ENCODE peak calls at places on chromosomes 13 and 19, in five cellular contexts. S, N, W, F and O are unnamed samples.

GRCh38 chr19:54231077-54231931 is 8.5 kb upstream of the LILRB3 start:
- DNase-seq in S (peak), N (peak), W (peak), F (peak), O (peak)

GRCh38 chr13:29676941-29677452 is 81.5 kb upstream of the SLC7A1 start:
- DNase-seq in S (no peak), N (no peak), W (no peak), F (peak), O (no peak)

GRCh38 chr13:33322474-33322827 is 36.9 kb upstream of the STARD13 start:
- DNase-seq in S (no peak), N (no peak), W (peak), F (peak), O (no peak)

GRCh38 chr19:7596191-7596937 is 701 bp downstream of the CAMSAP3 start:
- DNase-seq in S (no peak), N (no peak), W (no peak), F (no peak), O (no peak)

GRCh38 chr13:35994131-35994966 is 136.8 kb downstream of the DCLK1 start:
- DNase-seq in S (no peak), N (no peak), W (peak), F (peak), O (no peak)

GRCh38 chr19:41956621-41957020 is 2.5 kb downstream of the RABAC1 start:
- DNase-seq in S (no peak), N (no peak), W (no peak), F (no peak), O (no peak)

GRCh38 chr19:55165952-55166529 is 372 bp downstream of the DNAAF3 start:
- DNase-seq in S (no peak), N (no peak), W (no peak), F (peak), O (peak)

GRCh38 chr19:41492843-41493242 is 49.9 kb downstream of the ERICH4 start:
- DNase-seq in S (no peak), N (no peak), W (no peak), F (no peak), O (no peak)

GRCh38 chr13:24244802-24245201 is 64.6 kb upstream of the C1QTNF9 start:
- DNase-seq in S (no peak), N (no peak), W (no peak), F (no peak), O (no peak)

GRCh38 chr19:40726279-40726678 is 9.4 kb downstream of the ITPKC start:
- DNase-seq in S (no peak), N (no peak), W (no peak), F (no peak), O (no peak)

GRCh38 chr19:56670961-56671612 is 470 bp downstream of the ZNF835 start:
- DNase-seq in S (no peak), N (no peak), W (no peak), F (peak), O (no peak)

GRCh38 chr13:71624641-71625040 is 242.4 kb downstream of the DACH1 start:
- DNase-seq in S (no peak), N (no peak), W (no peak), F (no peak), O (no peak)

DNA sequence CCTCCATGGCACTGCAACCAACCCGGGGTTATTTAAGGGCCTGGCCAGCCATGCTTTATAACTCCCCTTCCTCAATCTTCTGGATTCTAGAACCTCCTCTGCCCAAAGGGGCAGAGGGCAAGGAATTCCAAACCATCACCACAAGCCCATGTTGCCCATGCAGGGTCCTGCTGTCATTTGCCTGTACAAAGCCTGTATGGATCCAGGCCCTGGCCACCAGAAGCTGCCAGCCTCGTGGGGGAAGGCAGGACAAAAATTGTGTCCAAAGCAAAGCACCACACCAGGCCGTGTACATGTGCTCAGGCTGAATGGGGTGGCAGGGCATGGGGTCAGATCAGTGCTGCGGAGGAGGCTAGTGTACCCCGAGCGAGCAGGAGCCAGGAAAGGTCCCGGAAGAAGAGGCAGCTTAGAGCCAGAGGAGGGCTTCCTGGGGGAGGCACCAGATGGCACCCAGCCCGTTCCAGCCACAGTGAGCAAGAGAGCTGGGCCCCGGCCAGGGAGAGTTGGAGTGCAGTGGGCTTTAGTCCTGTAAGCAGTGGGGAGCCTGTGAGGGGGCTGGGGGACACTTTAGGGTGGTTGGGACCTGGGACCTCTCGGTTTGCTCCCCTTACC is 35.8 kb downstream of the CAPN12 start:
- DNase-seq in S (no peak), N (no peak), W (no peak), F (no peak), O (no peak)
- TF ChIP-seq POLR2A in S (no peak), N (no peak), W (no peak), F (no peak), O (no peak)

GRCh38 chr13:46124967-46125933 is 20.4 kb upstream of the CPB2 start:
- DNase-seq in S (no peak), N (no peak), W (no peak), F (no peak), O (no peak)
- TF ChIP-seq POLR2A in S (no peak), N (no peak), W (no peak), F (no peak), O (no peak)

GRCh38 chr13:111181977-111182376 is 66.9 kb downstream of the ARHGEF7 start:
- DNase-seq in S (no peak), N (no peak), W (no peak), F (no peak), O (no peak)

GRCh38 chr13:111183087-111183645 is 68.1 kb downstream of the ARHGEF7 start:
- DNase-seq in S (no peak), N (no peak), W (no peak), F (no peak), O (no peak)

GRCh38 chr13:111183959-111184684 is 69.0 kb downstream of the ARHGEF7 start:
- DNase-seq in S (no peak), N (no peak), W (no peak), F (no peak), O (no peak)

GRCh38 chr13:111186305-111186930 is 71.3 kb downstream of the ARHGEF7 start:
- DNase-seq in S (no peak), N (no peak), W (no peak), F (no peak), O (no peak)

DNA sequence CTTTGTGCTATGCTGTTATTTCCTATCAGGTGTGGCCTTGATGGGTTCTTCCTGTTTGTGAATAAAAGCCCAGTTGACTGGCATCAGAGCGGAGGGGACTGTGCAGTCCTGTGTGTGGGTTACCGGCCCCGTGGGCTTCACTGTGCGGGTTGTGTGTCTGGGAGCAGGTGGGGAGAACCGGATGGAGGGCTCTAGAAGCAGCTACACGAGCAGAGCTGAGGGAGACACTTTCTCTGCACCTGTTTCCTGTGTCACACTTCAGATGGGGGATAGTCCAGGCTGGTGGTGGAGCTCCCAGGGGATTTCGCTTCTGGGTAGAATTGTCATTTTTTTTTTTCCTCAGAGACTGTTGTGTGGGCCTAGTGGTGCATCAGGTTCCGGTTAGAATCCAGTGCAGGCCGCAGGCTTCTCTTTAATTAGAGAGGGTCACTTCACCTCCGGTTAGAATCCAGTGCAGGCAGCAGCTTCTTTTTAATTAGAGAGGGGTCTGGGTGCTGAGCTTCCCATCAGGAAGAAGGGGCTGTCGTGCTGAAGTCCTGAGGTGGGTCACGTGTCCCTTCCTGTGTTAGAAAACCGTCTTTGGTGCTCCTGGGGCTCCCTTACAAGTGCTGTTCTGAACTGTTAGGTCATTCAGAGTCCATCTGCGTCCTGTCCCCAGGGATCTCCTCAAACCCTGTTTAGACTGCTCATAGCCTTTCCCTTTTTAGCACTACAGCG is 69.7 kb downstream of the ARHGEF7 start:
- DNase-seq in S (no peak), N (no peak), W (no peak), F (no peak), O (no peak)
- TF ChIP-seq POLR2A in S (no peak), N (no peak), W (no peak), F (no peak), O (no peak)

DNA sequence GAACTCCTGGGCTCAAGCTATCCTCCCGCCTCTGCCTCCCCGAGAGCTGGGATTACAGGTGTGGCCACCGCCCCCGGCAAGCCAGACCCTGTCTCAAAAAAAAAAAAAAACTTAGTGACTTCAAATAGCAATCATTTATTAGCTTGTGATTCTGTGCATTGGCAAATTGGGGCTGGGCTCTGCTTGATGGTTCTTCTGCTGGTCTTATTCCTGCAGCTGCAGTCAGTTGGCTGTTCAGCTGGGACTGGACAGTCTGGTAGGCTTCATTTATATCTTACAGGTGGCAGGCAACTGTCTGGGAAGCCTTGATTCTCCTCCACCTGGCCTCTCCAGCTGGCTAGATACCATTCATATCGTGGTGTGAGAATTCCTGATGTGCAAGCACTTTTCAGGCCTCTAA is 7.4 kb downstream of the DHDH start:
- DNase-seq in S (no peak), N (no peak), W (no peak), F (no peak), O (no peak)
- TF ChIP-seq POLR2A in S (no peak), N (no peak), W (no peak), F (no peak), O (no peak)

GRCh38 chr19:10552596-10553053 is 8.9 kb downstream of the ATG4D start:
- DNase-seq in S (no peak), N (no peak), W (no peak), F (no peak), O (no peak)

GRCh38 chr19:10554760-10555612 is 10.8 kb downstream of the KRI1 start:
- DNase-seq in S (no peak), N (no peak), W (no peak), F (no peak), O (no peak)

GRCh38 chr19:10551698-10552301 is 8.1 kb downstream of the ATG4D start:
- DNase-seq in S (no peak), N (no peak), W (no peak), F (peak), O (peak)

GRCh38 chr19:10553943-10554381 is 10.3 kb downstream of the ATG4D start:
- DNase-seq in S (no peak), N (no peak), W (no peak), F (peak), O (peak)

DNA sequence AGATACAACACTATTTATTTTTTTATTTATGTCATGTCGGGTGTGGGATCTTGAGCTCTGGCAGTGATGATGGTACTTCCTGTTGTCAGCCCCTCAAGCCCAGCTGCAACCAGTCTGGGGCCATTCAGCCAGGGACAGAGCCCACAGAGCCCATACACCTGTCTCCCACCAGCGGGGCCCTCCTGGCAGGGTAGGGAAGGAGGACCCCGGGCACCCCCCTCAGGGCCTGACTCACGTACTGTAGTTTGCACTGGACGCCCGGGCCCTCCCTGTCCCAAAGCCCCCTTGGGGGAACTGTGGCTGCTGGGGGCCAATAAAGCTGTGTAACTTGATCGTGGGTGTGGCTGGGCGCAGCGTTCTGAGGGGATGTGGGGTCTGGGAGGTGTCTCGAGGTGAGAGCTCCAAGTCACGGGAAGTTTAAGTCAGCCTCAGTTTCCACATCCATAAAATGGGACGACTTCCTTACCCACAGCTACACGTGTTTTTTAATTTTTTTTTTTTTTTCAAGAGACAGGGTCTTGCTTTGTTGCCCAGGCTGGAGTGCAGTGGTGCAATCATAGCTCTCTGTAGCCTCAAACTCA is 9.5 kb downstream of the ATG4D start:
- DNase-seq in S (no peak), N (no peak), W (no peak), F (no peak), O (no peak)
- TF ChIP-seq POLR2A in S (no peak), N (no peak), W (no peak), F (no peak), O (no peak)

GRCh38 chr19:15683411-15683810 is 10.5 kb downstream of the CYP4F12 start:
- DNase-seq in S (no peak), N (no peak), W (no peak), F (no peak), O (no peak)
- TF ChIP-seq POLR2A in S (no peak), N (no peak), W (no peak), F (no peak), O (no peak)

DNA sequence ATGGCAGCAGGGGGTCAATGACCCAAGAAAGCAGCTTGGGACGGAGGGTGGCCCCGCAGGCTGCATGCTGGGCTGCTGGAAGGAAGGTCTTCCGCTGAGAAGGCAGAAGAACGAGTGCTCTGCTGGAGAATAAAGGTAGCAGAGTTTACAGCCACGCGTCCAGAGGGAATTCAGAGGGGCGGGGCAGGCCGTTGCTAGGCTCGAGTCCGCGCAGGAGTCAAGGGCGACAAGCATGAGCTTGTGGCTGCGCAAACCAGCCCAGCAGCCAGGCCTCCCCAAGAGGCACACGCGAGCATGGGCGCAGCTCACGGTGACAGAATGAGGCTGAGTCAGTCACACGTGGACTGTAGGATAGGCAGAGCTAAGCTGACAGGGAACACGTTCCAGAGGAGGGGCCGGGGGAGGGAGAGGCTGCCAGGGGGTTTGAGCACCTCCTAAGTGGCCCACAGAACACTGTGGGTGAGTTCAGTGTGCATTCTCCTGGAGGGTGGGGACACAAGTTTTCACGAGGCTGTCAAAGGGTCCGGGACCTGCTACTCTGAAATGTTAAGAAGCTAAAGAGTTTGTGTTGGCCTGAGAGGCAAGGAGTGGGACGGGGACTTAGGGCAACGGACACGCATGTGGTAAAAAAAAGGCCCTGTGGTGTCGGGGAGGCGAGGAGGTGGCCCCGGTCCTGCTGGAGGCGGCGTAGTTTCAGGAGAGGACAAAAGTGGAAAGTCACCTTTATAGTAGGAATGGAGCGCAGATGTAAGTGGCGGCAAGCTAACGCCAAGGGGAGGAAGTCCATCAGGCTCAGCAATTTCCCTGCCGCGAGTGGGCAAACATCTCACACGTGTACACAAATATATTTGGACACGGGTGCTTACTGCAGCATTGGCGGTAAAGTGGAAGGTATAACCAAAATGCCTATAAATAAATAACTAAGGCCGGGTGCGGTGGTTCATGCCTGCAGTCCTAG is 17.7 kb downstream of the RFX2 start:
- DNase-seq in S (peak), N (peak), W (peak), F (peak), O (peak)
- TF ChIP-seq POLR2A in S (no peak), N (no peak), W (no peak), F (peak), O (no peak)

DNA sequence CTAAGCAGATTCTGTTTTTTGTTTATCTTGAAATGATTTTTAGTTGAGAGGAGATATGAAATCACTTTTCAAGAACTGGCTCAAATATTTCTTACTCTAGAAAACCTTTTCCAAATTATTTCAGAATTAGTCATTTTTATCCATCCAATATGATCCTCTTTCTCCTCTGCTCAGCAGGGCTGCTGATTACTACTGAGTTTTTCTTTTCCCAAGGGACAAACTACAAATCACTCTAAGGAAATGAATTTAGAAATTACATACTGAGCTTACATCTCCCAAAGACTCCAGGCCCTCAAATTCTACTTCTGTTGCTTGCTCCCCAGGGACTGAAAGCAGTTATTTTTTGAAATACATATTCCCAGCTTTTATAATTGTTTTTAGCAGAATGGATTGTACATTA is 87.4 kb upstream of the UFM1 start:
- DNase-seq in S (no peak), N (no peak), W (no peak), F (no peak), O (no peak)
- TF ChIP-seq POLR2A in S (no peak), N (no peak), W (no peak), F (no peak), O (no peak)